ENCODE peak calls at places on chromosomes 3 and 15, in seven cellular contexts. K is activated gamma-delta T cell treated with Interleukin-2 at 50 U/mL for 16 hours, S is M059J, H is GM23338, P is Caki2, L is endothelial cell, Z is nephron progenitor cell. N is an unnamed sample.

GRCh38 chr15:67064607-67065530 is 533 bp upstream of the SMAD3 start:
- DNase-seq in S (no peak), K (peak), H (peak), Z (no peak), L (peak), P (no peak), N (peak)

GRCh38 chr3:7977245-7978103 is 524.1 kb upstream of the LMCD1 start:
- DNase-seq in K (no peak), H (no peak), L (no peak), S (peak), Z (no peak), P (peak), N (no peak)

GRCh38 chr3:13612829-13613228 is 63.9 kb downstream of the FBLN2 start:
- DNase-seq in K (no peak), S (no peak), H (no peak), P (no peak), Z (no peak), L (no peak), N (no peak)

GRCh38 chr3:130939753-130940152 is 45.9 kb downstream of the ATP2C1 start:
- DNase-seq in P (no peak), H (no peak), K (no peak), S (no peak), Z (no peak), L (no peak), N (no peak)

GRCh38 chr3:8538904-8539303 is 37.3 kb downstream of the LMCD1 start:
- DNase-seq in P (no peak), K (no peak), L (no peak), H (no peak), S (peak), Z (no peak), N (no peak)

GRCh38 chr3:14730703-14731102 is 55.8 kb downstream of the C3orf20 start:
- DNase-seq in P (no peak), S (no peak), L (no peak), H (no peak), K (no peak), Z (no peak), N (no peak)

GRCh38 chr3:37853691-37854413 is 7.8 kb upstream of the CTDSPL start:
- DNase-seq in P (no peak), L (no peak), Z (no peak), H (no peak), S (no peak), K (no peak), N (peak)

GRCh38 chr15:74172751-74173544 is 562 bp upstream of the ISLR start:
- DNase-seq in L (no peak), P (no peak), Z (peak), S (no peak), H (peak), K (no peak), N (peak)

GRCh38 chr15:58434334-58434888 is 2.6 kb downstream of the LIPC start:
- DNase-seq in P (no peak), K (no peak), Z (no peak), S (no peak), L (no peak), H (no peak), N (no peak)

N was measured in body of pancreas.